ENCODE peak calls at places on chromosome 5, in ten cellular contexts. I, L, G, Q, Y, Z, B, H, P and T are unnamed samples.

GRCh38 chr5:172782169-172783039 is 11.4 kb upstream of the DUSP1 start:
- DNase-seq in Z (no peak), B (no peak), P (no peak), G (no peak), Y (no peak), H (peak; percentile 36), L (no peak), Q (peak; percentile 76), I (no peak), T (no peak)

GRCh38 chr5:71533614-71534013 is 53.5 kb upstream of the MCCC2 start:
- DNase-seq in Y (peak; percentile 15), L (no peak), B (no peak), Q (peak; percentile 38), P (no peak), I (no peak), G (no peak), H (peak; percentile 40), Z (no peak), T (no peak)

GRCh38 chr5:109862301-109862700 is 172.6 kb downstream of the MAN2A1 start:
- DNase-seq in B (no peak), L (no peak), Y (no peak), Q (no peak), P (no peak), I (no peak), G (no peak), Z (no peak), H (no peak), T (no peak)

GRCh38 chr5:170642066-170642735 is 138.4 kb downstream of the KCNIP1 start:
- DNase-seq in Q (no peak), G (no peak), Z (no peak), I (no peak), H (no peak), Y (no peak), P (no peak), B (peak; percentile 48), L (no peak), T (no peak)

GRCh38 chr5:37840036-37840909 is at the start of gene GDNF:
- DNase-seq in Y (no peak), L (peak; percentile 71), G (peak; percentile 61), P (peak; percentile 65), Q (peak; percentile 77), Z (no peak), H (peak; percentile 54), I (no peak), B (peak; percentile 91), T (no peak)

GRCh38 chr5:55222061-55222818 is 4.9 kb downstream of the MCIDAS start:
- DNase-seq in Y (no peak), Z (no peak), L (no peak), B (no peak), G (no peak), P (no peak), Q (no peak), H (no peak), I (no peak), T (no peak)

GRCh38 chr5:95760291-95761191 is 29.4 kb downstream of the RHOBTB3 start:
- DNase-seq in Z (no peak), P (no peak), H (peak; percentile 94), G (no peak), I (no peak), Q (peak; percentile 99), L (no peak), B (no peak), Y (no peak), T (no peak)

GRCh38 chr5:7759951-7760580 is 90.9 kb downstream of the CFAP90 start:
- DNase-seq in L (no peak), Z (no peak), B (no peak), G (no peak), H (no peak), I (no peak), Y (no peak), P (no peak), Q (no peak), T (no peak)

GRCh38 chr5:171599957-171600612 is 180.6 kb downstream of the FGF18 start:
- DNase-seq in G (no peak), Z (no peak), L (no peak), I (no peak), P (peak; percentile 21), B (no peak), Y (no peak), Q (no peak), H (no peak), T (no peak)

GRCh38 chr5:132668706-132669454 is 4.9 kb upstream of the IL4 start:
- DNase-seq in B (no peak), Q (no peak), P (no peak), H (no peak), Z (no peak), L (no peak), G (no peak), Y (no peak), I (no peak), T (no peak)

GRCh38 chr5:132666310-132667123 is 7.3 kb upstream of the IL4 start:
- DNase-seq in L (no peak), B (no peak), Q (no peak), G (no peak), I (no peak), Z (no peak), H (no peak), Y (no peak), P (no peak), T (no peak)

GRCh38 chr5:132669455-132669820 is 4.4 kb upstream of the IL4 start:
- DNase-seq in B (no peak), H (no peak), Y (no peak), P (no peak), L (no peak), Z (no peak), I (no peak), Q (no peak), G (no peak), T (no peak)

GRCh38 chr5:132667309-132667708 is 6.5 kb upstream of the IL4 start:
- DNase-seq in Y (no peak), H (no peak), L (no peak), Z (no peak), B (no peak), G (no peak), P (peak; percentile 20), I (no peak), Q (no peak), T (no peak)

GRCh38 chr5:132667761-132668705 is 5.8 kb upstream of the IL4 start:
- DNase-seq in B (no peak), Z (no peak), L (no peak), H (no peak), G (no peak), Q (no peak), Y (no peak), P (peak; percentile 33), I (no peak), T (no peak)
- H3K9me3 ChIP-seq in B (no peaks in the 10 kb centered on the region), Z (no peaks in the 10 kb centered on the region), L (no peaks in the 10 kb centered on the region), H (no peaks in the 10 kb centered on the region), G (no peaks in the 10 kb centered on the region), Q (no peaks in the 10 kb centered on the region), Y (no peaks in the 10 kb centered on the region), P (no peaks in the 10 kb centered on the region), I (no peaks in the 10 kb centered on the region), T (no peaks in the 10 kb centered on the region)

DNA sequence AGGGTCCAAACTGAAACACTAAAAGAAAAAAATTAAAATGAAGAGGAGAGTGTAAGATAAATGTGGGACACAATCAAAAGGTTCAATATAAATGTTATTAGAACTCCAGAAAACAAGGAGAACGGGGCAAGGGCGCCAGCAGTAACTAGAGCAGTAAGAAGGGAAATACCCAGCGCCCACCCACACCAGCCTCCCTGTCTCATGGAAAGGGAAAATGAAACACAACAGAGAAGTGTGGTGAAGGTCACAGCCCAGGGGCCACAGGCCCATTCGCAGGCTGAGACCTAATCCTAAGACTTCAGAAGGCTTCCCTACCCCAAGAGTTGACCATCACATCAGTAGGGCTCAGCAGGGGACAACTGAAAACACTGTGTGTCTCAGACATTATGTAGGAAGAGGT is 45.8 kb upstream of the CLK4 start:
- DNase-seq in Z (no peak), Y (no peak), P (no peak), B (no peak), Q (no peak), H (no peak), I (no peak), L (no peak), G (no peak), T (no peak)
- H3K9me3 ChIP-seq in Z (no peaks in the 10 kb centered on the region), Y (no peaks in the 10 kb centered on the region), P (no peaks in the 10 kb centered on the region), B (no peaks in the 10 kb centered on the region), Q (peaks cover 30% of the 10 kb centered on the region), H (no peaks in the 10 kb centered on the region), I (no peaks in the 10 kb centered on the region), L (no peaks in the 10 kb centered on the region), G (no peaks in the 10 kb centered on the region), T (no peaks in the 10 kb centered on the region)

GRCh38 chr5:105868038-105868775 is 1802.5 kb downstream of the EFNA5 start:
- DNase-seq in H (peak; percentile 5), L (no peak), I (no peak), Q (no peak), B (no peak), G (no peak), P (no peak), Y (no peak), Z (no peak), T (no peak)

GRCh38 chr5:105865834-105866233 is 1804.9 kb downstream of the EFNA5 start:
- DNase-seq in I (no peak), P (no peak), Z (no peak), Q (no peak), L (no peak), H (no peak), Y (no peak), G (no peak), B (no peak), T (no peak)
- H3K9me3 ChIP-seq in I (peaks cover 4% of the 10 kb centered on the region), P (no peaks in the 10 kb centered on the region), Z (no peaks in the 10 kb centered on the region), Q (no peaks in the 10 kb centered on the region), L (no peaks in the 10 kb centered on the region), H (no peaks in the 10 kb centered on the region), Y (no peaks in the 10 kb centered on the region), G (no peaks in the 10 kb centered on the region), B (peaks cover 4% of the 10 kb centered on the region), T (no peaks in the 10 kb centered on the region)

GRCh38 chr5:2251751-2252150 is 369.0 kb upstream of the IRX4 start:
- DNase-seq in P (no peak), L (no peak), B (no peak), Q (no peak), H (no peak), G (peak; percentile 51), I (no peak), Y (no peak), Z (peak; percentile 45), T (no peak)

GRCh38 chr5:2250365-2250950 is 367.7 kb upstream of the IRX4 start:
- DNase-seq in Q (no peak), H (no peak), Z (no peak), G (peak; percentile 44), B (no peak), P (no peak), L (no peak), I (no peak), Y (no peak), T (no peak)

GRCh38 chr5:2253063-2253653 is 370.4 kb upstream of the IRX4 start:
- DNase-seq in Y (no peak), G (no peak), Z (no peak), L (no peak), H (no peak), Q (no peak), I (no peak), P (no peak), B (no peak), T (no peak)

GRCh38 chr5:2249442-2249841 is 366.7 kb upstream of the IRX4 start:
- DNase-seq in Y (no peak), I (no peak), H (no peak), L (no peak), G (peak; percentile 49), Z (no peak), Q (no peak), P (no peak), B (no peak), T (no peak)

DNA sequence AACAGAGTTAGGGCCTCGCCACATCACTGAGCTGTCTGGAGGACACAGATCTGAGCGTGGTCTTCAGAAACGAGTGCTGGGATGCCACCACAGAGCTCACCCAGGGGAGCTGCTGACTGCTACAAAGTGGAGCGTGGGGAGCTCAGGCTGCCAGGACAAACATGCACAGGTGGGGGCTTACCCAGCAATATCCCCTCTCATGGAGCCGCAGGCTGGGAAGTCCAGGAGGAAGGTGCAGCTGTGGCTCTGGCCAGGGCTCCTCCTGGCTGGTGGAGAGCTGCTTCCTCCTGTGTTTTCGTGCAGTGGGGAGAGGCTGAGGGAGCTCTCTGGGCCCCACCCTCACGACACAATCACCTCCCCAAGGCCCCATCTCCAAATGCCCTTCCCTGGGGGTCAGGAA is 368.6 kb upstream of the IRX4 start:
- DNase-seq in Q (no peak), L (no peak), B (no peak), Y (no peak), H (no peak), P (no peak), I (no peak), G (peak; percentile 33), Z (no peak), T (no peak)
- H3K9me3 ChIP-seq in Q (peaks cover 32% of the 10 kb centered on the region), L (no peaks in the 10 kb centered on the region), B (no peaks in the 10 kb centered on the region), Y (no peaks in the 10 kb centered on the region), H (no peaks in the 10 kb centered on the region), P (no peaks in the 10 kb centered on the region), I (no peaks in the 10 kb centered on the region), G (no peaks in the 10 kb centered on the region), Z (peaks cover 3% of the 10 kb centered on the region), T (no peaks in the 10 kb centered on the region)